ENCODE peak calls at places on chromosomes 6 and 20, in nine cellular contexts. W is ascending aorta, H is WERI-Rb-1, D is tibial nerve, C is A673, T is heart left ventricle, B is esophagus squamous epithelium, O is ovary, R is prostate gland. Y is an unnamed sample. For H3K27me3, the result is how much of the 10 kb centered on the place peaks cover.

GRCh38 chr6:21946298-21946783 is 350.5 kb downstream of the PRL start:
- DNase-seq in W (no peak), H (no peak), D (no peak), R (no peak), C (peak), T (no peak), B (no peak), O (no peak), Y (no peak)

GRCh38 chr6:100267721-100268123 is 197.0 kb downstream of the SIM1 start:
- DNase-seq in R (no peak), B (no peak), D (no peak), H (no peak), T (no peak), C (no peak), O (no peak), W (no peak), Y (no peak)

GRCh38 chr6:141965016-141965545 is 167.6 kb upstream of the GJE1 start:
- DNase-seq in H (no peak), O (no peak), C (no peak), R (no peak), B (no peak), W (no peak), T (no peak), D (no peak), Y (no peak)

GRCh38 chr20:20932156-20932555 is 174.0 kb downstream of the LINC00237 start:
- DNase-seq in B (no peak), T (no peak), C (no peak), W (no peak), D (no peak), H (no peak), O (no peak), R (no peak), Y (no peak)

GRCh38 chr20:37362821-37363220 is 16.9 kb downstream of the SRC start:
- DNase-seq in R (no peak), T (no peak), D (no peak), C (no peak), B (no peak), H (no peak), O (no peak), W (no peak), Y (no peak)

GRCh38 chr6:41698350-41698781 is 37.0 kb downstream of the TFEB start:
- DNase-seq in R (no peak), O (no peak), C (no peak), W (no peak), D (no peak), H (no peak), T (peak), B (no peak), Y (no peak)

GRCh38 chr20:48923149-48923718 is 1.7 kb downstream of the ARFGEF2 start:
- DNase-seq in T (no peak), O (no peak), B (no peak), H (no peak), C (no peak), D (no peak), W (no peak), R (no peak), Y (no peak)

GRCh38 chr20:38295811-38296210 is 8.1 kb upstream of the BPI start:
- DNase-seq in R (no peak), W (no peak), O (no peak), C (no peak), H (no peak), T (no peak), B (no peak), D (no peak), Y (no peak)

GRCh38 chr6:166253277-166254229 is 54.6 kb downstream of the PRR18 start:
- DNase-seq in C (peak), W (no peak), R (no peak), B (no peak), H (no peak), T (no peak), O (no peak), D (no peak), Y (no peak)

GRCh38 chr6:75266716-75267291 is 17.8 kb downstream of the TMEM30A start:
- DNase-seq in O (no peak), B (no peak), H (no peak), D (no peak), C (peak), W (no peak), R (no peak), T (no peak), Y (no peak)

GRCh38 chr6:91659881-91660280 is 1073.0 kb upstream of the MAP3K7 start:
- DNase-seq in T (no peak), B (no peak), C (no peak), H (peak), R (no peak), O (no peak), D (no peak), W (no peak), Y (no peak)

GRCh38 chr6:117494283-117494682 is 11.8 kb downstream of the DCBLD1 start:
- DNase-seq in T (no peak), H (no peak), D (no peak), R (no peak), B (no peak), W (no peak), C (no peak), O (no peak), Y (no peak)

GRCh38 chr20:40192529-40192928 is 496.5 kb downstream of the MAFB start:
- DNase-seq in C (no peak), O (no peak), T (no peak), R (no peak), D (no peak), H (no peak), B (no peak), W (no peak), Y (no peak)

GRCh38 chr20:7770578-7770977 is 169.7 kb downstream of the HAO1 start:
- DNase-seq in H (no peak), B (no peak), W (no peak), D (no peak), C (no peak), O (no peak), T (peak), R (no peak), Y (no peak)

GRCh38 chr20:6731951-6732580 is 35.4 kb upstream of the BMP2 start:
- DNase-seq in D (peak), O (peak), T (peak), R (no peak), C (no peak), W (no peak), H (no peak), B (no peak), Y (peak)

GRCh38 chr20:37288091-37288490 is 1.4 kb upstream of the MANBAL start:
- DNase-seq in T (no peak), O (no peak), W (no peak), B (no peak), D (no peak), R (peak), H (no peak), C (no peak), Y (no peak)

GRCh38 chr6:69631552-69632346 is 165.1 kb downstream of the LMBRD1 start:
- DNase-seq in R (no peak), B (no peak), D (no peak), W (no peak), T (no peak), O (no peak), C (no peak), H (no peak), Y (no peak)

GRCh38 chr6:135853227-135853626 is 1.7 kb downstream of the PDE7B start:
- DNase-seq in B (no peak), R (no peak), W (no peak), T (no peak), H (no peak), O (no peak), C (no peak), D (no peak), Y (no peak)

GRCh38 chr6:29675561-29675960 is 5.4 kb downstream of the ZFP57 start:
- DNase-seq in D (no peak), H (no peak), R (no peak), T (no peak), O (no peak), C (no peak), W (no peak), B (no peak), Y (no peak)

GRCh38 chr6:144215402-144215931 is 65.2 kb downstream of the STX11 start:
- DNase-seq in O (peak), B (peak), H (peak), D (no peak), T (peak), W (no peak), R (peak), C (peak), Y (peak)

GRCh38 chr6:82910818-82911217 is 154.8 kb downstream of the UBE3D start:
- DNase-seq in C (no peak), B (no peak), W (no peak), T (no peak), O (no peak), H (no peak), D (no peak), R (no peak), Y (no peak)

GRCh38 chr6:7267071-7267470 is 45.9 kb downstream of the SSR1 start:
- DNase-seq in B (no peak), R (no peak), O (no peak), D (no peak), T (no peak), C (no peak), W (no peak), H (no peak), Y (no peak)

GRCh38 chr20:8934362-8934761 is 134.5 kb upstream of the PLCB4 start:
- DNase-seq in C (no peak), T (no peak), H (no peak), O (no peak), R (no peak), D (no peak), B (no peak), W (no peak), Y (no peak)

GRCh38 chr6:56040875-56041274 is 165.5 kb upstream of the BMP5 start:
- DNase-seq in R (no peak), W (no peak), D (no peak), T (no peak), O (no peak), H (no peak), C (no peak), B (no peak), Y (no peak)

GRCh38 chr6:87658516-87658915 is 43.5 kb downstream of the AKIRIN2 start:
- DNase-seq in W (no peak), R (no peak), H (no peak), T (no peak), C (no peak), D (no peak), O (no peak), B (no peak), Y (peak)

GRCh38 chr6:66057034-66057433 is 350.0 kb upstream of the EYS start:
- DNase-seq in C (no peak), R (no peak), B (no peak), O (no peak), W (no peak), D (no peak), H (no peak), T (no peak), Y (no peak)

GRCh38 chr20:21941941-21942805 is 236.7 kb downstream of the PAX1 start:
- DNase-seq in D (no peak), H (no peak), B (no peak), O (no peak), T (no peak), C (no peak), R (no peak), W (no peak), Y (peak)

GRCh38 chr6:154314084-154314483 is 42.5 kb downstream of the IPCEF1 start:
- DNase-seq in C (no peak), D (no peak), T (no peak), R (no peak), H (no peak), O (no peak), B (no peak), W (no peak), Y (no peak)

GRCh38 chr6:27280540-27281000 is 31.5 kb downstream of the POM121L2 start:
- DNase-seq in T (no peak), B (no peak), R (no peak), D (no peak), C (peak), O (no peak), W (no peak), H (no peak), Y (no peak)

GRCh38 chr6:136767103-136767502 is 25.2 kb downstream of the MAP3K5 start:
- DNase-seq in T (no peak), R (no peak), H (no peak), C (no peak), D (no peak), B (no peak), W (no peak), O (no peak), Y (no peak)

GRCh38 chr20:6008254-6008653 is 45.6 kb downstream of the LRRN4 start:
- DNase-seq in W (peak), O (peak), R (peak), D (peak), C (peak), H (no peak), T (peak), B (peak), Y (peak)

GRCh38 chr6:82363368-82364086 is at the start of gene TPBG:
- DNase-seq in R (peak), H (peak), O (peak), D (no peak), W (no peak), C (peak), T (peak), B (no peak), Y (peak)

GRCh38 chr6:31115941-31116560 is 1.5 kb downstream of the PSORS1C1 start:
- DNase-seq in H (no peak), T (no peak), C (no peak), B (no peak), R (no peak), O (no peak), W (no peak), D (no peak), Y (no peak)

GRCh38 chr6:24650365-24650764 is 4.4 kb upstream of the KIAA0319 start:
- DNase-seq in H (no peak), C (no peak), B (no peak), R (no peak), D (no peak), T (no peak), O (no peak), W (no peak), Y (no peak)

GRCh38 chr6:53831956-53832660 is 37.3 kb downstream of the LRRC1 start:
- DNase-seq in D (no peak), H (no peak), O (no peak), R (no peak), W (no peak), C (no peak), B (no peak), T (no peak), Y (no peak)

GRCh38 chr6:1519597-1519996 is 90.1 kb upstream of the FOXC1 start:
- DNase-seq in D (no peak), R (no peak), B (no peak), H (no peak), T (no peak), C (no peak), W (no peak), O (no peak), Y (no peak)

GRCh38 chr6:161882196-161882595 is 608.3 kb upstream of the AGPAT4 start:
- DNase-seq in B (no peak), T (no peak), H (no peak), O (no peak), C (no peak), R (no peak), W (no peak), D (no peak), Y (no peak)

GRCh38 chr6:158819213-158819976 is at the start of gene EZR:
- DNase-seq in R (peak), W (peak), B (no peak), H (peak), D (peak), O (peak), C (peak), T (peak), Y (peak)

GRCh38 chr6:82588020-82588419 is 224.4 kb downstream of the TPBG start:
- DNase-seq in C (no peak), T (no peak), W (no peak), B (no peak), R (no peak), D (no peak), O (no peak), H (no peak), Y (no peak)

GRCh38 chr6:81818778-81819491 is 66.5 kb upstream of the TENT5A start:
- DNase-seq in T (no peak), O (no peak), H (no peak), W (no peak), R (no peak), B (no peak), C (no peak), D (no peak), Y (no peak)

GRCh38 chr6:10411915-10412164 is 3.0 kb downstream of the TFAP2A start:
- DNase-seq in B (no peak), O (no peak), H (no peak), W (no peak), C (no peak), R (no peak), D (no peak), T (no peak), Y (no peak)
- H3K27ac ChIP-seq in B (peak), O (no peak), H (no peak), W (no peak), C (peak), R (peak), D (peak), T (no peak), Y (no peak)

DNA sequence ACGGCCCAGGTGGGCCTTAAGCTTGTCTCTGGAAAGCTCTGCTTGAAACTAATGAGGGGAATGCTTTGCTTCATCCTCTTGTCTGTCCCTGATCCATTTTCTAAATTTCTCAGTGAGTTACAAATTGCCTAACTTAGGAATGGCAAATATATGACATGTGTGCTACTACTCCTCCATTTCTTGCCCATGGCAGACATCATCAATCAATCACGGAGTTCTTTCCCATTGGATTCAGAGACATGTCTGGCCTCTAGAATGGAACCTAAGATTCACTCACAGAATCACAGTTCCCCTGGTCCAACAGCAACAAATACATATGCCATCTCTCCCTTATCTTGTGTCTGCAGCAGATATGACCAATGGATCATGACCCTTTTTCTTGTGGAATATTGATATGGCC is 6.6 kb upstream of the BPIFB4 start:
- DNase-seq in C (no peak), W (no peak), O (no peak), R (no peak), H (no peak), T (no peak), D (no peak), B (no peak), Y (no peak)
- H3K27me3 ChIP-seq in C (under half), W (under half), O (under half), R (under half), H (under half), T (under half), D (under half), B (under half), Y (under half)

GRCh38 chr6:15449001-15449400 is 203.1 kb downstream of the JARID2 start:
- DNase-seq in O (no peak), H (no peak), B (no peak), T (no peak), C (no peak), W (no peak), D (no peak), R (no peak), Y (no peak)
- H3K27ac ChIP-seq in O (no peak), H (no peak), B (no peak), T (no peak), C (no peak), W (no peak), D (no peak), R (no peak), Y (no peak)

GRCh38 chr6:13015379-13015681 is 298.8 kb downstream of the PHACTR1 start:
- DNase-seq in R (no peak), T (no peak), B (no peak), C (no peak), H (no peak), O (no peak), D (no peak), W (no peak), Y (no peak)
- H3K27me3 ChIP-seq in R (under half), T (under half), B (under half), C (half or more), H (under half), O (under half), D (under half), W (under half), Y (under half)

DNA sequence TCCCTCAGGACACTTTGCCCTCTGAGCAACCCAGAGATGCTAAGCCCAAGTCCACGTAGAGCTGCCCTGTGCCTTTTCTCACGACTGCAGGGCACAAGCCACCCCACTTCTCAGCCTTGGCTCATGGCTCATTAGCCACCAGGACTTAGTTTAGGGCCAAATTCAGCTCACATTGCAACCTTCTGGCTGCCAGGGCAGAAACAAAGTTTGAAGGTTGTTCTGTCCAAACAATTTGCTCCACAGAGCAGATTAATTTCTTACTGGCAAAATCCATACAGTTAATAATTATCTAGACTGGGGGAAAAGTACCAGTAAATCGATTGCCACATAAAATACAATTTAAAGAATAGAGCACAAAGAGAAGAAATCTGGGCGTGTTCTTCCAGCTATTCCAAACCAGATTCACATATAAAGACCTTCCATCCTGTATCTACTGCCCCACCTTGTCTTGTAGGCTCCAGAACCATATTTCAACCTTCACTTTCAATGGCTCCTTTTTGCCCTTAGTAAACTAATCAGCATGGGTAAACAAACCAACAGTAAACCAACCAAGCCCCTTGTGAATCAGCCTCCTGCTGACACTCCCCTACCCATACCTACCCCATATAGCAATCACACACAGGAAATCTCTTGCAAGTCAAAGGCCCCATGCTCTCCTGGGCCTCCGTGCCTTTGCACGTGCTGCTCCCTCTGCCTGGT is 101.9 kb downstream of the QRSL1 start:
- DNase-seq in C (no peak), B (no peak), O (no peak), H (no peak), T (no peak), W (no peak), D (no peak), R (no peak), Y (no peak)
- H3K27ac ChIP-seq in C (no peak), B (no peak), O (no peak), H (no peak), T (no peak), W (no peak), D (no peak), R (no peak), Y (no peak)